ENCODE peak calls at places on chromosomes 12 and 14, in six cellular contexts. I, U, G, T, C and H are unnamed samples.

GRCh38 chr14:103839569-103839968 is 7.8 kb downstream of the PPP1R13B start:
- DNase-seq in U (no peak), I (no peak), T (no peak), G (no peak), C (no peak), H (no peak)

GRCh38 chr12:47741340-47741703 is 16.0 kb upstream of the ENDOU start:
- DNase-seq in U (peak), G (no peak), C (no peak), I (peak), T (no peak), H (no peak)

GRCh38 chr12:32877670-32878459 is 18.7 kb downstream of the PKP2 start:
- DNase-seq in U (no peak), T (no peak), G (peak), I (no peak), C (no peak), H (peak)

GRCh38 chr14:33618361-33619095 is 332.3 kb downstream of the EGLN3 start:
- DNase-seq in I (no peak), U (no peak), G (no peak), C (no peak), T (no peak), H (peak)

GRCh38 chr14:23669441-23669840 is 33.3 kb downstream of the DHRS2 start:
- DNase-seq in C (no peak), U (no peak), I (no peak), T (no peak), G (no peak), H (no peak)

GRCh38 chr14:61527325-61528100 is 167.8 kb upstream of the HIF1A start:
- DNase-seq in U (no peak), T (no peak), I (no peak), G (no peak), C (no peak), H (peak)

GRCh38 chr14:90140956-90141316 is 79.1 kb downstream of the KCNK13 start:
- DNase-seq in T (no peak), U (no peak), I (no peak), C (no peak), G (no peak), H (peak)

GRCh38 chr14:104924421-104925213 is at the start of gene PLD4:
- DNase-seq in G (no peak), U (no peak), C (peak), I (no peak), T (no peak), H (no peak)

GRCh38 chr12:132078190-132078589 is 65.9 kb downstream of the DDX51 start:
- DNase-seq in G (no peak), C (no peak), I (no peak), T (no peak), U (no peak), H (no peak)